ENCODE peak calls at places on chromosomes 5 and 9, in nine cellular contexts. A is tibial artery; Q is mesenchymal stem cell; C is GM12865; R is NB4; N is CD8-positive, alpha-beta T cell; E is thyroid gland; K is transverse colon; I is WERI-Rb-1. X is an unnamed sample.
A peak's percentile ranks its signal among the peaks of the same experiment; 100 is the strongest.

GRCh38 chr5:81749186-81749561 is 1.7 kb downstream of the SSBP2 start:
- DNase-seq in Q (no peak), A (no peak), C (no peak), N (no peak), I (no peak), R (peak; percentile 16), K (no peak), E (peak; percentile 12), X (peak; percentile 13)

GRCh38 chr5:81450940-81451339 is 57.0 kb upstream of the ACOT12 start:
- DNase-seq in Q (no peak), N (no peak), I (no peak), R (no peak), A (no peak), E (no peak), K (no peak), C (no peak), X (peak; percentile 12)

GRCh38 chr5:103487253-103487652 is 75.3 kb downstream of the NUDT12 start:
- DNase-seq in I (no peak), N (no peak), E (no peak), K (no peak), R (no peak), C (no peak), A (no peak), Q (peak; percentile 96), X (peak; percentile 72)

GRCh38 chr9:114154597-114155102 is 687 bp upstream of the COL27A1 start:
- DNase-seq in I (no peak), C (no peak), E (no peak), R (no peak), N (no peak), Q (peak; percentile 41), K (no peak), A (no peak), X (no peak)

GRCh38 chr5:12615141-12615820 is 711.0 kb upstream of the CTNND2 start:
- DNase-seq in C (no peak), N (no peak), R (no peak), Q (no peak), I (no peak), E (no peak), A (no peak), K (no peak), X (no peak)

GRCh38 chr9:132099184-132099583 is 19.5 kb upstream of the MED27 start:
- DNase-seq in Q (no peak), R (no peak), K (no peak), E (no peak), C (no peak), I (no peak), A (no peak), N (no peak), X (no peak)

GRCh38 chr9:94937214-94937903 is 210.9 kb downstream of the AOPEP start:
- DNase-seq in K (no peak), R (peak; percentile 41), A (no peak), C (no peak), E (no peak), I (no peak), Q (peak; percentile 94), N (no peak), X (peak; percentile 91)

GRCh38 chr5:73007051-73007450 is 51.2 kb downstream of the FCHO2 start:
- DNase-seq in C (no peak), K (no peak), E (no peak), R (no peak), N (no peak), Q (no peak), A (no peak), I (no peak), X (peak; percentile 41)

GRCh38 chr9:101030022-101030391 is 1.5 kb downstream of the PLPPR1 start:
- DNase-seq in K (no peak), I (no peak), R (no peak), N (no peak), Q (no peak), E (no peak), C (no peak), A (no peak), X (no peak)

GRCh38 chr9:101029300-101030021 is 934 bp downstream of the PLPPR1 start:
- DNase-seq in I (peak; percentile 37), E (no peak), Q (no peak), A (no peak), C (no peak), N (no peak), R (no peak), K (no peak), X (peak; percentile 0)

GRCh38 chr9:101027733-101028345 is 688 bp upstream of the PLPPR1 start:
- DNase-seq in E (no peak), A (no peak), Q (no peak), K (no peak), I (no peak), R (no peak), C (no peak), N (no peak), X (no peak)

GRCh38 chr9:101027246-101027645 is 1.3 kb upstream of the PLPPR1 start:
- DNase-seq in N (no peak), C (no peak), K (no peak), A (no peak), R (no peak), Q (no peak), E (no peak), I (peak; percentile 27), X (no peak)

DNA sequence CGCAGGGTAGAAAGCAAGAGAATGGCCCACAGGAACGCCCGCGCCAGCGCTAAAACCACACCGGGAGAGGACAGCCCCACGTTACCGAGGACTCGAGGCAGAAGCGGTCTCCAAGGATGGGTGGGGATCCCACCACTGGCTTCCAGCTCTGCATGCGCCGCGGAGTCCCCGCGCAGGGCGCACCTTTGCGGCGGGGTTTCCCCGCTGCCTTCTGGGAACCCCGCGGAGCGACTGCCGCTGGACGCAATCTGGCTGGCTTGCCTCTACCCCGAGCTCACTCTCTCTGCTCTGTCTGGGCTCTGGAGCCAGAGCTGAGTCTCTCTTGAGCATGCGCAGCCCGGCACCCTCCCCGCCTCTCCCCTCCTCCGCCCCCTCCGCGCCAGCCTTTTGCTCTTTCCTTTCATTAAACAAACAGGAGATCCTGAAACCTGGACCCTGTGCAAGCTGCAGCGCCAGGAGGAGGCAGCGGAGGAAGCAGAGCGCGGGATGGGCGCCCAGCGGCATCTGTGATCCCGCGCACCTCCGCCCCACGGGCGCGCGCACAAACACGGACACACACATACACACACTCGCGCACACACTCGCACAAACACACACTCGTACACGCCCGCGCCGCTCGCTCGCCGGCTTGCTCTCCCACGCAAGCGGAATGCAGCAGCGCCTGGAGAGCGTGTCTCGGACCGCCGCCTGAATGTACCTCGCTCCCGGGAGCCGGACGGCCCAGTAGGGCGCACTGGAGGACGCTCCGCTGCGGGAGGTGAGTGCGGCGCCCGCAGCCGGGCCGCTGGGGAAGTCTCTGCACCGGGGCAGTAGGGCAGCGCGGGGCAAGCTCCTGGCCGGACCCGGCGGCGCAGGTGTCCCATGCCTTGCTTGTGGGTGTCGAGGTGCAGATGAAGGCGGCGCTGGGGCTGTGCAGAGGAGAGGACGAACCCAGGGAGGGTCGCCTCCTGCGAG is at the start of gene PLPPR1:
- DNase-seq in I (peak; percentile 98), N (no peak), Q (peak; percentile 13), E (peak; percentile 39), K (peak; percentile 54), R (no peak), A (no peak), C (no peak), X (peak; percentile 38)
- H3K4me3 ChIP-seq in I (peak within 1 kb of the TSS; percentile 81), N (no peak within 1 kb of the TSS), Q (peak within 1 kb of the TSS; percentile 58), E (no peak within 1 kb of the TSS), K (peak within 1 kb of the TSS; percentile 7), R (no peak within 1 kb of the TSS), A (peak within 1 kb of the TSS; percentile 32), C (no peak within 1 kb of the TSS), X (peak within 1 kb of the TSS; percentile 56)

DNA sequence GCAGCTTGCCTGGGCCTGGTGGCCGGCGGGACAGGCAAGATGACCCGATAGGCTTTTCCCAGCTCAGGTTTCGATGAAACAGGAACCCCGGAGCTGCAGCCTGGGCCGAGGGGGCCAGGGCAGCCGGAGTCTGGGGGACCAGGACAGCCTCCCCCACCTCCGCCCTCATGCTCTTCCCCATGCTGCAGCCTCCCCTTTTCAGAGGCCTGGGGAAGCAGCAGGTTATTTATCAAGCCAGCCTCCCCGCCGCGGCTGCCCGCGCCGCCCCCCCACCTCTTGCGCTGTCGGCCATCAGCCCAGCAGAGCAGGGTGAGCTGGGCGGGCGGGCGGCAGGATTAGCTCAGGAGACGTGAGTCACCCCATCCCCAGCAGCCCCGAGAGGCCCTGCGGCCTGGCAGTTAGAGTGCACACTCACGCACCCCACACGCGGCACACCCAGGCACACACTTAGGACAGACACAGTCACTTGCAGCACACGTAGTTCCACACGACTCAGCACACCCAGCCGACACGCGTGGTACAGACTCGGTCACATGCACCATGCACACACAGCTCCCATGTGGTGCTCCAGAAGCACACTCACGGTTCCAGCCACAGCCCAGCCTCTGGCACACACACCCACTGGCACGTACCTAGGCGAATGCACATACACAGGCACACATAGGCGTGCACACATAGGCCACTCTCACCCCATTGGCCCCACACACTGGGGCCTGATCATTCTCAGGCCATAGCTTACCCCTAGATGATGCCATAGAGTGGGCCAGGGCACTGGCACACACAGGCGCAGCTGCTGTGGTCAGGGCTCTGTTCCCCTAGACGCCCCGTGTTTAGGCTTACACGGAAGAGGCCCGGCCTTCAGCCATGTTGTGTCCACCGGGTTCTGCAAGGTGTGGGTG is 13.0 kb downstream of the CXXC5 start:
- DNase-seq in R (peak; percentile 99), E (no peak), A (peak; percentile 99), Q (peak; percentile 97), I (peak; percentile 92), K (peak; percentile 76), C (peak; percentile 74), N (no peak), X (peak; percentile 93)
- H3K4me3 ChIP-seq in R (peak overlapping the region; percentile 34), E (no peak overlapping the region), A (peak overlapping the region; percentile 31), Q (peak overlapping the region; percentile 22), I (no peak overlapping the region), K (no peak overlapping the region), C (peak overlapping the region; percentile 21), N (no peak overlapping the region), X (no peak overlapping the region)

GRCh38 chr5:138035605-138036537 is 3.0 kb upstream of the FAM13B start:
- DNase-seq in K (peak; percentile 66), A (peak; percentile 73), E (peak; percentile 47), N (peak; percentile 69), I (peak; percentile 75), R (peak; percentile 90), C (peak; percentile 91), Q (peak; percentile 92), X (peak; percentile 93)

GRCh38 chr5:138033275-138033808 is 463 bp upstream of the FAM13B start:
- DNase-seq in R (no peak), N (no peak), A (no peak), E (no peak), Q (peak; percentile 29), K (no peak), C (no peak), I (no peak), X (no peak)

GRCh38 chr5:138032028-138032571 is 779 bp downstream of the FAM13B start:
- DNase-seq in I (no peak), R (peak; percentile 91), Q (no peak), A (peak; percentile 81), C (peak; percentile 92), N (no peak), E (peak; percentile 73), K (peak; percentile 68), X (peak; percentile 45)

GRCh38 chr5:138032572-138033274 is at the start of gene FAM13B:
- DNase-seq in A (peak; percentile 88), K (peak; percentile 82), N (peak; percentile 87), I (peak; percentile 86), R (peak; percentile 86), Q (peak; percentile 77), E (peak; percentile 75), C (peak; percentile 92), X (peak; percentile 69)

GRCh38 chr5:138033916-138034315 is 1.0 kb upstream of the FAM13B start:
- DNase-seq in C (no peak), R (no peak), K (no peak), I (no peak), A (no peak), N (no peak), Q (peak; percentile 77), E (no peak), X (peak; percentile 47)
- H3K4me3 ChIP-seq in C (peak overlapping the region; percentile 74), R (peak overlapping the region; percentile 72), K (no peak overlapping the region), I (no peak overlapping the region), A (peak overlapping the region; percentile 99), N (peak overlapping the region; percentile 94), Q (no peak overlapping the region), E (no peak overlapping the region), X (no peak overlapping the region)

DNA sequence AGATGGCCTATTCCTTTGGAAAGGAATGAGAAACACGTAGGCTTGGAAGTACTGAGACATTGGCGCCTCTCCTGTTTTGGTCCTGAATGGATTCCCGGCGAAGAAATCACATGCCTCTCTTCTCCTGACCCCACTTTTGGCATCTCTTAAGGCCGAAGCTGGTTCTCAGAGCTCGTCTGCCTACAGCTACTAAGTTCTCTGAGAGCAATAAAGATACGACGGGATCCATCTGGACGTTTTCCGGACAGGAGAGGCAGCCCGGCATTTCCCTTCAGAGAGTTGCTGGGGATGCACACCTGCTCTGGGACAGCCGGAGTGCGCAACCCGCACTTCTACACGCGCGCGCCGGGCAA is 336.8 kb upstream of the PUM3 start:
- DNase-seq in C (no peak), Q (no peak), E (no peak), R (no peak), I (no peak), K (no peak), N (no peak), A (no peak), X (no peak)
- H3K4me3 ChIP-seq in C (no peak overlapping the region), Q (no peak overlapping the region), E (no peak overlapping the region), R (no peak overlapping the region), I (peak overlapping the region; percentile 31), K (no peak overlapping the region), N (no peak overlapping the region), A (no peak overlapping the region), X (no peak overlapping the region)